ENCODE peak calls at places on chromosomes 4 and X, in six cellular contexts. B is right atrium auricular region, I is left ventricle myocardium inferior, V is PC-3, U is stomach, K is body of pancreas. J is an unnamed sample.

GRCh38 chrX:129478516-129478915 is 44.8 kb downstream of the SMARCA1 start:
- DNase-seq in B (no peak), I (no peak), V (no peak), U (no peak), K (no peak), J (no peak)

GRCh38 chrX:94454159-94454558 is 780.2 kb downstream of the FAM133A start:
- DNase-seq in B (no peak), I (no peak), V (no peak), U (no peak), K (no peak), J (no peak)

GRCh38 chr4:106541253-106541652 is 172.7 kb upstream of the GIMD1 start:
- DNase-seq in B (no peak), I (no peak), V (peak; percentile 55), U (no peak), K (no peak), J (no peak)

GRCh38 chr4:52028970-52029369 is 8.8 kb upstream of the LRRC66 start:
- DNase-seq in B (no peak), I (no peak), V (peak; percentile 96), U (no peak), K (no peak), J (no peak)

GRCh38 chr4:180999217-180999616 is 1244.0 kb upstream of the TENM3 start:
- DNase-seq in B (no peak), I (no peak), V (no peak), U (no peak), K (no peak), J (no peak)

GRCh38 chrX:153963546-153963945 is 8.1 kb downstream of the HCFC1 start:
- DNase-seq in B (no peak), I (no peak), V (no peak), U (no peak), K (no peak), J (no peak)

GRCh38 chr4:88514557-88515511 is 8.7 kb downstream of the PYURF start:
- DNase-seq in B (no peak), I (no peak), V (peak; percentile 28), U (no peak), K (no peak), J (no peak)

GRCh38 chrX:150224676-150225075 is 138.4 kb upstream of the MAMLD1 start:
- DNase-seq in B (peak; percentile 52), I (no peak), V (no peak), U (no peak), K (no peak), J (no peak)

GRCh38 chr4:22895482-22895881 is 202.7 kb downstream of the GBA3 start:
- DNase-seq in B (no peak), I (no peak), V (no peak), U (no peak), K (no peak), J (no peak)

GRCh38 chr4:149999485-150000074 is 78.7 kb upstream of the DCLK2 start:
- DNase-seq in B (no peak), I (no peak), V (peak; percentile 60), U (no peak), K (peak; percentile 21), J (no peak)

GRCh38 chr4:128583753-128584712 is 225.5 kb upstream of the JADE1 start:
- DNase-seq in B (no peak), I (peak; percentile 49), V (no peak), U (peak; percentile 88), K (peak; percentile 94), J (no peak)

GRCh38 chr4:172898715-172899114 is 269.9 kb upstream of the GALNT7 start:
- DNase-seq in B (no peak), I (no peak), V (no peak), U (peak; percentile 47), K (no peak), J (no peak)

GRCh38 chr4:55545133-55545532 is 1.6 kb downstream of the CLOCK start:
- DNase-seq in B (no peak), I (no peak), V (peak; percentile 46), U (no peak), K (no peak), J (no peak)

GRCh38 chr4:13169731-13170130 is 314.4 kb downstream of the RAB28 start:
- DNase-seq in B (no peak), I (no peak), V (no peak), U (no peak), K (no peak), J (no peak)

GRCh38 chr4:100190643-100191600 is 654 bp upstream of the DDIT4L start:
- DNase-seq in B (no peak), I (no peak), V (no peak), U (no peak), K (no peak), J (no peak)

GRCh38 chr4:34771632-34772031 is 1472.7 kb downstream of the ARAP2 start:
- DNase-seq in B (no peak), I (no peak), V (no peak), U (no peak), K (no peak), J (no peak)

GRCh38 chr4:18366762-18367358 is 345.3 kb upstream of the LCORL start:
- DNase-seq in B (no peak), I (no peak), V (peak; percentile 48), U (no peak), K (no peak), J (no peak)

GRCh38 chr4:99321241-99322191 is at the start of gene ADH1B:
- DNase-seq in B (no peak), I (no peak), V (no peak), U (no peak), K (no peak), J (no peak)

GRCh38 chr4:154329268-154329858 is 162.2 kb downstream of the DCHS2 start:
- DNase-seq in B (no peak), I (no peak), V (peak; percentile 59), U (no peak), K (no peak), J (no peak)

GRCh38 chrX:118666521-118666920 is 60.9 kb upstream of the IL13RA1 start:
- DNase-seq in B (no peak), I (no peak), V (peak; percentile 77), U (no peak), K (no peak), J (no peak)

GRCh38 chr4:337932-338758 is 531 bp downstream of the ZNF141 start:
- DNase-seq in B (no peak), I (no peak), V (no peak), U (peak; percentile 40), K (no peak), J (no peak)

GRCh38 chr4:153489856-153490558 is 23.8 kb downstream of the TMEM131L start:
- DNase-seq in B (no peak), I (no peak), V (peak; percentile 44), U (no peak), K (no peak), J (no peak)

GRCh38 chr4:86221076-86221475 is 138.8 kb downstream of the MAPK10 start:
- DNase-seq in B (no peak), I (no peak), V (no peak), U (no peak), K (no peak), J (no peak)

GRCh38 chrX:49184294-49185061 is 1.7 kb downstream of the PRICKLE3 start:
- DNase-seq in B (peak; percentile 94), I (peak; percentile 91), V (peak; percentile 96), U (peak; percentile 93), K (peak; percentile 91), J (peak; percentile 76)

GRCh38 chr4:40723728-40724127 is 26.0 kb upstream of the NSUN7 start:
- DNase-seq in B (no peak), I (no peak), V (no peak), U (no peak), K (no peak), J (no peak)

GRCh38 chr4:2932951-2933565 is 30.1 kb downstream of the NOP14 start:
- DNase-seq in B (no peak), I (peak; percentile 18), V (no peak), U (peak; percentile 38), K (peak; percentile 37), J (no peak)

GRCh38 chrX:119695535-119696050 is 2.6 kb upstream of the SEPTIN6 start:
- DNase-seq in B (no peak), I (no peak), V (no peak), U (no peak), K (no peak), J (no peak)
- H3K4me1 ChIP-seq in B (no peaks in the 10 kb centered on the region), I (no peaks in the 10 kb centered on the region), V (peaks cover 11% of the 10 kb centered on the region), U (peaks cover 13% of the 10 kb centered on the region), K (peaks cover 6% of the 10 kb centered on the region), J (no peaks in the 10 kb centered on the region)

DNA sequence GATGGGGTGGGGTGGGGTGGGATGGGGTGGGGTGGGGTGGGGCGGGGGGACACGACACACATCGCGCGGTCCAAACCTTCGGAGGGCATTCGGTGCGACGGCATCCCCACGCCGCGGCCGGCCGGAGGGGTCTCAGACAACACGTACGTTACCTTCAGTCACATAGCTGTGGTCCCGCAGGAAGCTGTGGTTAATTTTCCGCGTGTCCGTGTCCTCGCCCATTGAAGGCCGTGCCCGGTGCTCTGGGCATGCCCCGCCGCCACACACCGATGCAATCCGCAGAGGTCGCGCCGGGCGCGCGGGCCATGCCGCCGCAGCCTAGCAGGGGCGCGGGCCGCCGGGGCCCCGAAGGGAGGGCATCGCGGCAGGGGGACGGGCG is 417 bp downstream of the PPP2R2C start:
- DNase-seq in B (peak; percentile 34), I (no peak), V (no peak), U (no peak), K (no peak), J (no peak)
- H3K4me3 ChIP-seq in B (no peak overlapping the region), I (peak overlapping the region; percentile 69), V (peak overlapping the region; percentile 50), U (no peak overlapping the region), K (no peak overlapping the region), J (no peak overlapping the region)

DNA sequence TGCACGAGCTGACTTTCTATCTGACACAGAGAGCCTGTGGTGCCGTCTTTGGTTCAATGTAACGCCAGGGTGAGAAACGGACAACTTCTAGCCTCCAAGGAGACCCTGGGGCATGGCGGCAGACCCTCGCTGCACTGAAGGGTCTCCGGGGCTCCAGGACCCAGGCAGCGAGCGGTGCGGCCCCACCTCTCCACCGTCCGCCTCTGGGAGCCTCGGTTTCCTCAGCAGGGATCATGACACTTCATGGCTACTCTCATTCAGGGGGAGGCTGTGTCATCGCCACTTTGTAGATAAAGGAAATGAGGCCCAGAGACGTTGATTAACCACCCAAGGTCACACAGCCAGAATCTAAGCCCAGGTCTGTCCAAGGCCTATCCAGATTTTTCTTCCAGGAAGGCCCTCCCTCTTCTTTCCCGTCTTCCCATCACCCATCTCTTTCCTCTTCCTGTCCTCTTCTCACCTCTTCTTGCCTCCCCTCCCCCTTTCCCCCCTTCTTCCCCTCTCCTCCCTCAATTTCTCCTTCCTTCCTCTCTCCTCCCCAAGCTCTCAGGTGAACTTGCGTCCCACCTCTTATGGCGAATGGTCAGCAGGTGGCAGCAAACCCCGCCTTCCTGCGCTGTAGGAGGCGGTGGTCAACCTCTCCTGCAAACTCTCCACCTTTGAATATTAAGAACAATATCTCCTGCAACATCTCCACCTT is 69.3 kb upstream of the HMX1 start:
- DNase-seq in B (peak; percentile 7), I (no peak), V (peak; percentile 49), U (no peak), K (peak; percentile 43), J (no peak)
- TF ChIP-seq CTCF in B (no peak), I (peak; percentile 31), V (peak; percentile 51), U (no peak), K (peak; percentile 40), J (no peak)

GRCh38 chrX:9166566-9166909 is 132.6 kb upstream of the FAM9B start:
- DNase-seq in B (no peak), I (no peak), V (no peak), U (no peak), K (no peak), J (no peak)

GRCh38 chrX:9164086-9164485 is 130.2 kb upstream of the FAM9B start:
- DNase-seq in B (no peak), I (no peak), V (no peak), U (no peak), K (no peak), J (no peak)

GRCh38 chrX:9160698-9161329 is 126.9 kb upstream of the FAM9B start:
- DNase-seq in B (no peak), I (no peak), V (peak; percentile 10), U (no peak), K (no peak), J (no peak)

GRCh38 chrX:9164535-9165425 is 130.9 kb upstream of the FAM9B start:
- DNase-seq in B (no peak), I (no peak), V (peak; percentile 22), U (no peak), K (no peak), J (no peak)

GRCh38 chrX:9163153-9163790 is 129.3 kb upstream of the FAM9B start:
- DNase-seq in B (no peak), I (no peak), V (peak; percentile 79), U (no peak), K (no peak), J (no peak)
- H3K4me1 ChIP-seq in B (no peaks in the 10 kb centered on the region), I (no peaks in the 10 kb centered on the region), V (peaks cover 55% of the 10 kb centered on the region), U (peaks cover 4% of the 10 kb centered on the region), K (no peaks in the 10 kb centered on the region), J (no peaks in the 10 kb centered on the region)

J was measured in thoracic aorta.